ENCODE peak calls at places on chromosomes 4 and X, in five cellular contexts. S is lower lobe of right lung; D is CD8-positive, alpha-beta T cell; X is ovary; G is IMR-90. N is an unnamed sample.

GRCh38 chr4:61675464-61675863 is 475.3 kb downstream of the ADGRL3 start:
- DNase-seq in G (no peak), X (no peak), S (no peak), D (no peak), N (no peak)

GRCh38 chr4:111652206-111652605 is 493.0 kb upstream of the FAM241A start:
- DNase-seq in D (no peak), X (no peak), S (no peak), G (no peak), N (no peak)

GRCh38 chr4:145937021-145937861 is 1.4 kb downstream of the ZNF827 start:
- DNase-seq in S (peak; percentile 65), G (peak; percentile 57), D (peak; percentile 49), X (peak; percentile 79), N (peak; percentile 84)

GRCh38 chr4:57053508-57053907 is 56.7 kb downstream of the IGFBP7 start:
- DNase-seq in G (peak; percentile 80), S (no peak), X (no peak), D (no peak), N (no peak)

GRCh38 chr4:153488006-153488718 is 22.0 kb downstream of the TMEM131L start:
- DNase-seq in D (peak; percentile 73), G (peak; percentile 53), S (no peak), X (no peak), N (no peak)

GRCh38 chrX:65196758-65197371 is 220.6 kb upstream of the ZC4H2 start:
- DNase-seq in X (no peak), G (no peak), D (no peak), S (peak; percentile 38), N (peak; percentile 83)

GRCh38 chr4:140238353-140239041 is 84.5 kb upstream of the MAML3 start:
- DNase-seq in G (peak; percentile 77), X (peak; percentile 90), S (peak; percentile 91), D (no peak), N (peak; percentile 72)

GRCh38 chrX:24333371-24333770 is 19.5 kb upstream of the SUPT20HL2 start:
- DNase-seq in G (no peak), D (no peak), X (no peak), S (no peak), N (no peak)

GRCh38 chr4:2907706-2908293 is 55.4 kb downstream of the NOP14 start:
- DNase-seq in S (no peak), X (no peak), G (no peak), D (no peak), N (no peak)

GRCh38 chr4:37967749-37968148 is 7.6 kb downstream of the PTTG2 start:
- DNase-seq in G (peak; percentile 29), S (no peak), D (no peak), X (no peak), N (no peak)

GRCh38 chrX:7283741-7284140 is 135.8 kb upstream of the PUDP start:
- DNase-seq in D (no peak), G (no peak), S (no peak), X (no peak), N (no peak)

GRCh38 chrX:155888139-155888538 is 7.0 kb downstream of the VAMP7 start:
- DNase-seq in S (no peak), D (no peak), G (peak; percentile 87), X (no peak), N (no peak)

DNA sequence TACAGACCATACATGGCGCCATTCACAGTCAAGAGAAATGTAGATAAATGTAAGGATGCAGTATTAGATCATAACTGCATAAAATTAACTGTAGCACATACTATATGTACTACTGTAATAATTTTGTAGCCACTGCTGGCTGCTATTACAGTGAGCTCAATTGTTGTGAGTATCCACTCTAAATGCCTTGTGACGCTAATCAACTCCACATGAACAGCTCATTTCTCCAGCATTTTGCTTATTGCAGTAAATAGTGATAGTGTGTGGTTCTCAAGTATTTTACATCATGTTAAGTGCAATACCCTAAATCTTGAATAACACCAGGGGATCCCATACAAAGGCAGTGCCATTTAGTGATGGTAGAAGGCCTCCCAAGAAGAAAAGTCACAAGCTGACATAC is 21.2 kb downstream of the FGFBP1 start:
- DNase-seq in S (no peak), G (no peak), X (no peak), D (no peak), N (no peak)
- H3K4me1 ChIP-seq in S (no peaks in the 10 kb centered on the region), G (peaks cover 16% of the 10 kb centered on the region), X (no peaks in the 10 kb centered on the region), D (no peaks in the 10 kb centered on the region), N (peaks cover 6% of the 10 kb centered on the region)

DNA sequence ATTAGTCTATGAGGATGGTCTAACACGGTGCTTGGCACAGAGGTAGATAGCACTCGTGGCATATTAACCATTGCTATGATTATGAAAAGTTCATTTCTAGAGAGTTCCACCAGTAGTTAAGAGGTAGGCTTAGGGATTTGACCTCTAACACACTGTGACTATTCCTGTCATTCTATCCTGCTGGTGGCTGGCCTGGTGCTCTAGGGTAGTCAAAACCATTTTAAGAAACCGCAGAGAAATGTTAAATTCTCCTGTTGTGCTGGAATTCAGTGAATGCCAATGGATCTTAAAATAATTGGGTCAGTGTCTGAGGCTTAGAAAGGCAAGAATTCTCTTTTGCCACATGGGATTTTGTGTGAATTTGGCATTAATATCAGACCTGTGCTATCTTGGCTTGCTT is 53.9 kb downstream of the VGLL1 start:
- DNase-seq in G (no peak), X (no peak), S (no peak), D (no peak), N (no peak)
- H3K9me3 ChIP-seq in G (no peaks in the 10 kb centered on the region), X (no peaks in the 10 kb centered on the region), S (no peaks in the 10 kb centered on the region), D (no peaks in the 10 kb centered on the region), N (no peaks in the 10 kb centered on the region)

GRCh38 chrX:9899640-9900075 is 67.5 kb upstream of the CLDN34 start:
- DNase-seq in D (no peak), S (no peak), G (peak; percentile 91), X (peak; percentile 57), N (no peak)

GRCh38 chrX:9895225-9895912 is 71.8 kb upstream of the CLDN34 start:
- DNase-seq in D (no peak), S (no peak), X (no peak), G (no peak), N (no peak)

GRCh38 chrX:9902651-9903050 is 64.5 kb upstream of the CLDN34 start:
- DNase-seq in G (peak; percentile 34), S (no peak), X (no peak), D (no peak), N (no peak)

DNA sequence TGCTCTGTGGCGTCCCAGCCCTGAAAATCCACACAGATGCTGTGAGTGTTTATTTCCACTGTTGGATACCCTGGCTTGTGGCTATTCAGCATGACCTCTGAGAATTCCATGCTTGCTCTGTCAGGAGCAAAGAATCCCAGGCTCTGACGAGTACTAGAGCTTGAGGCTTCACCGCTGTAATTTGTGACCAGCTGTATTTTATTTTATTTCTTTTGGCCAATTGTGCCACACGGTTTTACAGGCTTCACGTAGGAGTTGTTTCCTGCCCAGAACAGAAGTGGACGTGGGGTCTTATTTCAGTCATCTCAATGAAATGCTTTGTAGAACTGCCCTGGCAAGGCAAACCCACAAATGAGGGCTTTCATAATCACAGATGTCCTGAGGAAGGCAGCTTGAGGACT is 69.4 kb upstream of the CLDN34 start:
- DNase-seq in S (no peak), X (no peak), D (no peak), G (peak; percentile 97), N (no peak)
- H3K27ac ChIP-seq in S (no peak overlapping the region), X (no peak overlapping the region), D (no peak overlapping the region), G (peak overlapping the region; percentile 89), N (peak overlapping the region; percentile 24)

GRCh38 chrX:133473451-133473850 is 58.2 kb upstream of the GPC4 start:
- DNase-seq in D (no peak), S (no peak), X (no peak), G (no peak), N (no peak)
- H3K4me1 ChIP-seq in D (no peaks in the 10 kb centered on the region), S (no peaks in the 10 kb centered on the region), X (no peaks in the 10 kb centered on the region), G (no peaks in the 10 kb centered on the region), N (no peaks in the 10 kb centered on the region)

GRCh38 chr4:5776510-5776909 is 65.5 kb downstream of the EVC start:
- DNase-seq in X (no peak), D (no peak), S (no peak), G (no peak), N (no peak)

GRCh38 chr4:5772528-5773270 is 61.7 kb downstream of the EVC start:
- DNase-seq in D (no peak), S (no peak), G (no peak), X (no peak), N (no peak)

GRCh38 chr4:5770051-5770450 is 59.0 kb downstream of the EVC start:
- DNase-seq in G (no peak), D (no peak), X (no peak), S (no peak), N (no peak)

GRCh38 chr4:5773271-5773555 is 62.2 kb downstream of the EVC start:
- DNase-seq in S (no peak), D (no peak), G (peak; percentile 82), X (no peak), N (no peak)

DNA sequence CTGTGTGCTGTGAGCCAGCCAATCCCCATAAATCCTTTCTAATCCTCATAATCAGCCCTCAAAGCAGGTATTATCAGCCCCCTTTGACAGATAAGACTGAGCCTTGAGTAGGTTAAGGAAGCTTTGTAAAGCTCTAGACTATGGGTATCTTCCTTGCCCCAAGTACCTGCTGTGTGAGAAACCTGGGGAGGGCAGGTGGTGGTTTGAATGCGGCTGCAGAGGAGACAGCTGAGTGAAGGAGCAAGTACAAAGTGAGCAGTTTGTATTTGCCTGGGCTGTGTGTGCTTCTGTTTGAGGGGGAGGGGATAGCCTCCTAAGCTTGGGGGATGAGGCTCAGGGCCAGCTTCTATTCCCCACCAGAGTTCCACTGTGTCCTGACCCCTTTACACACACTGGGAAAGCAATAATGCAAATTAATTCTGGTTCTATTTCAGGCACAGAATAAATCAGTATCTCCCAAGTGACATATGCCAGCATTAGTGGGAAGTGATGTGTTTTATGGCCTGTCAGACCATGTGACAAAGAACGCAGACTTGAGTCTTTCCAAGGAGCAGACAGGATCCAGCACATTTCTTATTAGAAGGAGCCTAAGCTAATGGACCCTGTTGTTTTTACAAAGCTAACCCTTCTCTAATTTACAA is 63.5 kb downstream of the EVC start:
- DNase-seq in X (no peak), G (no peak), D (no peak), S (no peak), N (no peak)
- H3K9me3 ChIP-seq in X (peaks cover 4% of the 10 kb centered on the region), G (peaks cover 4% of the 10 kb centered on the region), D (peaks cover 5% of the 10 kb centered on the region), S (peaks cover 14% of the 10 kb centered on the region), N (no peaks in the 10 kb centered on the region)

DNA sequence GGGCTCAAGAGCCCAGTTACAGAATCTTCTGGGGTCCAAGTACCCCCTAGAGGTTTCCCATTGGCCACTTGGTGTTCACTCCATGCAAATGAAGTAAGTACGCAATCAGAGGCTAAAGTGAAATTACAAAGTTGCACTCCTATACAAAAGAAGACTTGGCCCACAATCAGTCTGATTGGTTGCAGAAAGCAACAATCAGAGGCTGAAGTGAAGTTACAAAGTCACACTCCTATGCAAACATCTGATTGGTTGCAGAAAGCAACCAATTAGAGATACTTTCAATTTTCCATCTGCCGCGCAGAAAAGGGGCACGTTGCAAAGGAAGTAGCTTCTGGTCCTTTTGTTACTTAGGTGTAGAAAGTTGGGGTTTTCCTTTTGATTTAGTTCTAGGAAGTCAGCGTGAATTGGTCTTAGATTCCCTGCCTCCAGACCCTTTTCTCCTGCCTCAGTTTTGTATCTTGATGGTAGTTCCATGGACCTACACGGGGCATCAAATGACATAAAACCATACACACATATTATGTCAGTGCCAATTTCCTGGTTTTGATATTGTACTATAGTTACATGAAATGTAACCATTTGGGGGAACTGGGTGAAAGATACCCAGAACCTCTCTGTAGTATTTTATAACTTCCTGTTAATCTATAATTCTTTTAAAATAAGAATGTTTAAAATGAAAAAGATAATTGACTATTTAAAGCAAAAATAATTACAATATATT is 12.4 kb upstream of the PIN4 start:
- DNase-seq in S (no peak), G (no peak), X (no peak), D (peak; percentile 27), N (peak; percentile 56)
- H3K27ac ChIP-seq in S (no peak overlapping the region), G (no peak overlapping the region), X (no peak overlapping the region), D (peak overlapping the region; percentile 45), N (no peak overlapping the region)

N was measured in small intestine.